ENCODE peak calls at places on chromosomes 12 and 14, in six cellular contexts. X, K, F, I, D and G are unnamed samples.

GRCh38 chr12:99916555-99916954 is 68.2 kb downstream of the ANKS1B start:
- DNase-seq in X (peak), K (no peak), F (no peak), I (no peak), D (no peak), G (no peak)

GRCh38 chr14:66311935-66312334 is 174.2 kb upstream of the CCDC196 start:
- DNase-seq in X (no peak), K (no peak), F (no peak), I (no peak), D (no peak), G (no peak)

GRCh38 chr12:50110127-50110761 is 1.8 kb upstream of the COX14 start:
- DNase-seq in X (no peak), K (no peak), F (no peak), I (peak), D (no peak), G (no peak)

GRCh38 chr12:94618995-94619695 is 31.2 kb downstream of the TMCC3 start:
- DNase-seq in X (peak), K (no peak), F (peak), I (no peak), D (no peak), G (peak)

GRCh38 chr14:99677231-99677891 is 6.7 kb upstream of the CYP46A1 start:
- DNase-seq in X (no peak), K (no peak), F (no peak), I (no peak), D (no peak), G (no peak)

GRCh38 chr12:12081836-12082497 is 11.2 kb downstream of the BCL2L14 start:
- DNase-seq in X (peak), K (no peak), F (peak), I (peak), D (peak), G (no peak)

GRCh38 chr12:57896437-57897201 is 44.7 kb upstream of the ATP23 start:
- DNase-seq in X (no peak), K (peak), F (no peak), I (peak), D (peak), G (no peak)

GRCh38 chr14:99118046-99118721 is 153.8 kb downstream of the BCL11B start:
- DNase-seq in X (no peak), K (peak), F (no peak), I (no peak), D (peak), G (no peak)

GRCh38 chr14:75413013-75413412 is 14.8 kb upstream of the JDP2 start:
- DNase-seq in X (no peak), K (no peak), F (no peak), I (no peak), D (no peak), G (no peak)

GRCh38 chr12:55845785-55846496 is 3.2 kb upstream of the MMP19 start:
- DNase-seq in X (no peak), K (no peak), F (no peak), I (no peak), D (no peak), G (no peak)

GRCh38 chr12:128059621-128060370 is 207.2 kb upstream of the TMEM132C start:
- DNase-seq in X (no peak), K (no peak), F (no peak), I (no peak), D (no peak), G (no peak)

GRCh38 chr14:62889354-62889753 is 155.9 kb downstream of the KCNH5 start:
- DNase-seq in X (no peak), K (no peak), F (no peak), I (no peak), D (peak), G (no peak)

GRCh38 chr12:84793558-84794367 is 118.8 kb downstream of the SLC6A15 start:
- DNase-seq in X (peak), K (no peak), F (no peak), I (no peak), D (no peak), G (no peak)

GRCh38 chr12:131330106-131330820 is 376.6 kb downstream of the ADGRD1 start:
- DNase-seq in X (no peak), K (no peak), F (no peak), I (no peak), D (no peak), G (no peak)

GRCh38 chr12:56487448-56488040 is 417 bp downstream of the GLS2 start:
- DNase-seq in X (peak), K (no peak), F (no peak), I (peak), D (peak), G (no peak)

GRCh38 chr14:99508896-99509629 is 27.9 kb downstream of the CCNK start:
- DNase-seq in X (no peak), K (peak), F (no peak), I (no peak), D (peak), G (no peak)

GRCh38 chr12:57224973-57225679 is 4.4 kb upstream of the SHMT2 start:
- DNase-seq in X (no peak), K (no peak), F (no peak), I (peak), D (peak), G (no peak)

GRCh38 chr14:53858344-53858682 is 98.3 kb downstream of the BMP4 start:
- DNase-seq in X (no peak), K (no peak), F (no peak), I (no peak), D (no peak), G (no peak)

GRCh38 chr12:122226366-122227222 is 742 bp upstream of the DIABLO start:
- DNase-seq in X (no peak), K (no peak), F (no peak), I (peak), D (no peak), G (no peak)

GRCh38 chr14:61838661-61839060 is 76.4 kb downstream of the SNAPC1 start:
- DNase-seq in X (peak), K (no peak), F (no peak), I (no peak), D (no peak), G (no peak)

GRCh38 chr12:118052324-118053070 is 8.5 kb downstream of the WSB2 start:
- DNase-seq in X (peak), K (peak), F (peak), I (no peak), D (peak), G (peak)

GRCh38 chr12:96425321-96425720 is 25.1 kb upstream of the CDK17 start:
- DNase-seq in X (peak), K (no peak), F (peak), I (peak), D (no peak), G (peak)

GRCh38 chr12:40738856-40739255 is 46.6 kb downstream of the CNTN1 start:
- DNase-seq in X (no peak), K (no peak), F (no peak), I (no peak), D (no peak), G (no peak)

DNA sequence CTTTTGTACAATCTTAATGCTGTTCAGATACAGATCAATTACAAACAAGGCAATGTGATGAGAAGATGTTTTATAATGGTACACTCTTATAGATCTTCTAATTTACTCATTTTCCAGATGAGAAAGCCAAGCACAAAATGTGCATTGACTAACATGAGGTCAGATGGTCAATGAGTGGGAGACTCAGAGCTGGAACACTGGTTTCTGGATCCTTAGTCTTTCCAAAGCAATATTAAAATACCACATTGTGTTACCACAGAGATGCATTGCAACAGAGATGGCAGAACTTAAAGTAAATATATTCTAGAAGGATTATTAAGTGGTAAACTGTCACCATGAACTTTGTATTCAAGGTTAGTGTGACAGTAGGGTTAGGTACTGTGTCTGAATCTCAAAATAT is 113.6 kb downstream of the SLC15A5 start:
- DNase-seq in X (no peak), K (no peak), F (no peak), I (no peak), D (no peak), G (no peak)
- TF ChIP-seq CTCF in X (no peak), K (no peak), F (no peak), I (no peak), D (no peak), G (no peak)

DNA sequence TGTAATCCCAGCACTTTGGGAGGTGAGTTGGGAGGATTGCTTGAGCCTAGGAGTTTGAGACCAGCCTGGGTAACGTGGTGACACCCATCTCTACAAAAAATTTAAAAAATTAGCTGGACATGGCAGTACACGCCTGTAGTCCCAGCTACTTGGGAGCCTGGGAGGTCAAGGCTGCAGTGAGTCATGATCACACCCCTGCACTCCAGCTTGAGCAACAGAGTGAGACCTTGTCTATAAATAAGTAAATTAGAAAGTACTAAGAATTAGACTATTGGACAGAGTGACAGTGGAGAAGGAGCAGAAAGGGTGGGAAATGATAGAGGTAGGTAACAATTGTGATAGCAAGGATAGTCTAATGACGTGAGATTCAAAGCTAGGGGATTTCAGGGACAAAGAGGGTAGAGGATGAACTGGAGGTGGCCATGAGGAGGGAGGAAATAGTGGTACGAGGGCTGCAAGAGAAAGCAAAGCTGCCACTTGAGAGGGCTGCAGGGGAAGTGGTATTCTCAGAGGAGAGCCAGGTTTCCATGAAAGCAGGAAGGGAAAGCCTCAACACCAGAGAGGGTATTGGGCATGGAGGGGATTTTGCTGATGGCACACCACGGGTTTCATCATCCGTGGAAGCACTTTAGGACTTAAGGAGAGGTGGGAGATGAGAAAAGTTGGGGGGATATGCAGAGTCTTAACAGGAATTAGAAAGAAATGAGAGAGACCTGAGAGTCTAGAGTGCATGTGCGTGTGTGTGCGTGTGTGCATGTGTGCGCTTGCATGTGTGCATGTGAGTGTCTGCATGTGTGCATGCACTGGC is 85.6 kb downstream of the SYNE2 start:
- DNase-seq in X (no peak), K (no peak), F (no peak), I (peak), D (no peak), G (no peak)
- H3K4me3 ChIP-seq in X (no peak), K (no peak), F (no peak), I (no peak), D (no peak), G (no peak)

GRCh38 chr12:75974323-75975273 is 57.0 kb downstream of the PHLDA1 start:
- DNase-seq in X (no peak), K (no peak), F (no peak), I (no peak), D (no peak), G (no peak)
- TF ChIP-seq CTCF in X (no peak), K (no peak), F (no peak), I (no peak), D (no peak), G (no peak)

DNA sequence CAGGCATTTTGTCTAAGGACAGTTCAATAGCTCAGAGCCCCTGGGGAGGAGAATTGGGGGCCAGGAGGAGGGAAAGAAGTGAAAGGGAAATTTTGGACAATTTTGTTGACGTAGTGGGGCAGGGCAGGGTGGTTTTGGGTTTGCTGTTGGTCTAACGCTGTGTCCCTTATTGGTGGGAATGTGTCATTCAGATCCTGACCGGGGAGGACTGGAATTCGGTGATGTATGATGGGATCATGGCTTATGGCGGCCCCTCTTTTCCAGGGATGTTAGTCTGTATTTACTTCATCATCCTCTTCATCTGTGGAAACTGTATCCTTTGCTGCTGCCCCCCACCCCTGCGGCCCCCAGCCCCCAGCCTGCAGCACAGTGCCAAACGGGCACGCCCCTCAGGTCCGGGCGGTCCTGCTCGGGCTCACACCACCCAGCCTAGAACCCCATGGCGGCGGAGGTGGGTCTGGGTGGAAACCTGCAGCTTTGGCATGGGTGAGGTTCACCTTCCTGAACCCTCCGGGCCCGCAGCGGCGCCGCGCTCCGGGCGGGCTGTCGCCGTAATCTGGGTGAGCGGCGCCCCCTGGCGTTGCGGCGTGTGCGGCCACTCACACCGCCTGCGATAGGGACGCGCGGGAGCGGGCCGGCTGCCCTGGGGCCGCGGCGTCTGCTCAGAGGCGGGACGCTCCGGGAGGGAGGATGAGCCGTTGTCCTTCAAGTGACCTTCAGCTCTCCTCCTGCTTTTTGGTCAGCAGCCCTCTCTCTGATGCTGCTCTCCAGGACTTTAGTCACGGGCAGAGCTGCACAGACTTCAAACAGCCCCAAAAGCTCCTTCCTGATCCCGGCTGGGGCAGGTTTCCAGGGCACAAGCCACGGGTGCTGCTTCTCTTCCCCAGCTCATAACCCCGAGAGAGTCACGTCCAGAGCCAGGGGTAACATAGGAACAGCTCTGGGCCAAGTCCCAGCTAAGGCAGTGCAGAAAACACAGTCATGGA is 211.8 kb upstream of the FKBP4 start:
- DNase-seq in X (peak), K (no peak), F (no peak), I (peak), D (peak), G (no peak)
- H3K4me3 ChIP-seq in X (no peak), K (peak), F (no peak), I (no peak), D (no peak), G (peak)

DNA sequence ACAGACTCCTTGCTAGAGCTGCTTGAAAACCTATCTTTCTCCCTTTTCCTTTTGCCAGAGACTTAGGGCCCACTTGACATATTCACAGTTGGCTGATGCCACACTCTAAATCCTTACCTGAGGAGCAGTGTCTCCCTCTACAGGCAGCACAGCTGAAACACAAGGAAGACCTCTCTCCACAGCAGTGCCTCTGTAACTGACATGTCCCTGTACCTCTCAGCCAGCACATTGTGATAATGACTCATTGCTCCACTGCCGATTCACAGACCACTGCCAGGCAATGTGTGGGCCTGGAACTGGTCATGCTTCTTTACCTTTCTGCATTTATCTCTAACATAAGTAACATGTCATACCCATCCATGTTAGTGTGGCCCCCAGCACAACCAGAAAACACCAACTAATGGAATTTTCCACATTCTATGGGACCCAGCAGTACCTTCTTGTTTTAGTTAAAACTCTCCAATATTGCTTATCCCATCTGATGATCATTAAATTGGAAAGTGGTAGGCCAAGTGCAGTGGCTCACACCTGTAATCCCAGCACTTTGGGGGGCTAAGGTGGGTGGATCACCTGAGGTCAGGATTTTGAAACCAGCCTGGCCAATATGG is 56.5 kb downstream of the GTF2A1 start:
- DNase-seq in X (peak), K (peak), F (peak), I (peak), D (peak), G (no peak)
- TF ChIP-seq CTCF in X (peak), K (no peak), F (peak), I (peak), D (peak), G (peak)

DNA sequence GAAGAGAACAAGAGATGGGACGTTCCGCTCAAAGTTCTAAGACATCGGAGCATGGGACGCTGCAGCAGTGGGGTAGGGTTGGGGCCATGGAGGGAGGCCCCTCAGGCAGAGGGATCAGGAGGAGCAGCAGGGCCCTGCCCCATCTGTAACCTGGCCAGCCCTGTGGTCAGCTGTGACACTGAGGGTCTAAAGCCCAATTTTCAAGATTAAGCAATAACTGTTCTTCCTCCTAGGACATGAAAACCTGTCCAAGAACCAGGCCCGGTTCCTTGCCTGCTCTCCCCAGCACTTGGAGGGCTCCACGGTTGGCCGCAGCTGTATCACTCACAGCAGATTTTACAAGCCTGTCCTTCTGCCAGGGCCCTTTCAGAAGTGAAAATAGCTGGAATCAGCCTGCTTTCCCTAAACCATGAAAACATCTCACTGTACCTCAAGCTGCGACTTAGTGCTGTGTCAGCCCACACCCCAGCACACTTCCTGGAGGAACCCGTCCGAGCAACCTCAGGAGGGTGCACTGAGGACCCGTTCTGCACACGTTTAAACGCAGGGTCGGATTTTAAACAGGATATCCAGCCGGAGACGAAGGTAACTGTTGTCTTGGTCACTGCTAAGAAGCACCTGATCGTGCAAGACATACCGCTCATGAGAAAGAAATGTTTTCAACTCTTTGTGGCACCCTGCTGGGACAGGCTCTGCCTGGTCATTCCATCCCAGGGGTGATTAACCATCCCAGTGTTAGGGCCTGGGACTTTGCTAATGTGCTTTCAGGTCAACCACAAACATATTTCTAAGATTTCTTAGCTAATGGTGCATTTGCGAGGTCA is 201.9 kb upstream of the DIO3 start:
- DNase-seq in X (no peak), K (peak), F (no peak), I (no peak), D (no peak), G (no peak)
- H3K4me3 ChIP-seq in X (no peak), K (no peak), F (no peak), I (no peak), D (no peak), G (no peak)